ENCODE peak calls at places on chromosomes 12 and 14, in seven cellular contexts. One of them, this sample, is unnamed. For H3K9me3 and H3K4me1, the result is how much of the 10 kb centered on the place peaks cover.

GRCh38 chr14:75229923-75230792 is 48.5 kb upstream of the FOS start:
- DNase-seq in tibial nerve: no peak
- DNase-seq in effector memory CD4-positive, alpha-beta T cell: peak
- DNase-seq in upper lobe of right lung: peak
- DNase-seq in iPS DF 6.9: no peak
- DNase-seq in psoas muscle: peak
- DNase-seq in transverse colon: peak
- DNase-seq in this sample: peak

GRCh38 chr14:99497341-99497740 is 16.1 kb downstream of the CCNK start:
- DNase-seq in iPS DF 6.9: no peak
- DNase-seq in transverse colon: no peak
- DNase-seq in tibial nerve: no peak
- DNase-seq in effector memory CD4-positive, alpha-beta T cell: no peak
- DNase-seq in upper lobe of right lung: no peak
- DNase-seq in psoas muscle: no peak
- DNase-seq in this sample: no peak

GRCh38 chr12:123384318-123384993 is 524 bp downstream of the KMT5A start:
- DNase-seq in iPS DF 6.9: no peak
- DNase-seq in upper lobe of right lung: no peak
- DNase-seq in psoas muscle: peak
- DNase-seq in effector memory CD4-positive, alpha-beta T cell: no peak
- DNase-seq in transverse colon: no peak
- DNase-seq in tibial nerve: no peak
- DNase-seq in this sample: no peak

GRCh38 chr14:61179776-61180398 is 101.3 kb downstream of the TMEM30B start:
- DNase-seq in psoas muscle: no peak
- DNase-seq in effector memory CD4-positive, alpha-beta T cell: no peak
- DNase-seq in upper lobe of right lung: no peak
- DNase-seq in iPS DF 6.9: no peak
- DNase-seq in transverse colon: no peak
- DNase-seq in tibial nerve: no peak
- DNase-seq in this sample: no peak

GRCh38 chr14:92503756-92504491 is 9.7 kb upstream of the RIN3 start:
- DNase-seq in transverse colon: no peak
- DNase-seq in upper lobe of right lung: no peak
- DNase-seq in effector memory CD4-positive, alpha-beta T cell: no peak
- DNase-seq in iPS DF 6.9: no peak
- DNase-seq in psoas muscle: peak
- DNase-seq in tibial nerve: no peak
- DNase-seq in this sample: no peak

GRCh38 chr12:10182662-10183061 is 3.8 kb downstream of the TMEM52B start:
- DNase-seq in tibial nerve: no peak
- DNase-seq in upper lobe of right lung: no peak
- DNase-seq in psoas muscle: no peak
- DNase-seq in transverse colon: no peak
- DNase-seq in iPS DF 6.9: no peak
- DNase-seq in effector memory CD4-positive, alpha-beta T cell: no peak
- DNase-seq in this sample: no peak

GRCh38 chr12:74171478-74171909 is 366.1 kb upstream of the ATXN7L3B start:
- DNase-seq in upper lobe of right lung: no peak
- DNase-seq in iPS DF 6.9: no peak
- DNase-seq in psoas muscle: no peak
- DNase-seq in tibial nerve: no peak
- DNase-seq in transverse colon: no peak
- DNase-seq in effector memory CD4-positive, alpha-beta T cell: no peak
- DNase-seq in this sample: no peak

GRCh38 chr14:50109342-50109741 is 7.0 kb downstream of the VCPKMT start:
- DNase-seq in iPS DF 6.9: no peak
- DNase-seq in tibial nerve: no peak
- DNase-seq in transverse colon: no peak
- DNase-seq in effector memory CD4-positive, alpha-beta T cell: no peak
- DNase-seq in psoas muscle: no peak
- DNase-seq in upper lobe of right lung: no peak
- DNase-seq in this sample: no peak

GRCh38 chr12:41213648-41214047 is 25.5 kb downstream of the PDZRN4 start:
- DNase-seq in transverse colon: no peak
- DNase-seq in tibial nerve: no peak
- DNase-seq in effector memory CD4-positive, alpha-beta T cell: no peak
- DNase-seq in iPS DF 6.9: no peak
- DNase-seq in upper lobe of right lung: no peak
- DNase-seq in psoas muscle: no peak
- DNase-seq in this sample: no peak

GRCh38 chr12:27276275-27276674 is 32.2 kb downstream of the STK38L start:
- DNase-seq in iPS DF 6.9: peak
- DNase-seq in tibial nerve: no peak
- DNase-seq in effector memory CD4-positive, alpha-beta T cell: no peak
- DNase-seq in psoas muscle: no peak
- DNase-seq in upper lobe of right lung: no peak
- DNase-seq in transverse colon: no peak
- DNase-seq in this sample: no peak
- H3K27ac ChIP-seq in iPS DF 6.9: no peak
- H3K27ac ChIP-seq in tibial nerve: no peak
- H3K27ac ChIP-seq in effector memory CD4-positive, alpha-beta T cell: no peak
- H3K27ac ChIP-seq in psoas muscle: no peak
- H3K27ac ChIP-seq in upper lobe of right lung: no peak
- H3K27ac ChIP-seq in transverse colon: no peak
- H3K27ac ChIP-seq in this sample: no peak

GRCh38 chr14:37946819-37947218 is 260.9 kb upstream of the SSTR1 start:
- DNase-seq in transverse colon: no peak
- DNase-seq in psoas muscle: no peak
- DNase-seq in tibial nerve: no peak
- DNase-seq in effector memory CD4-positive, alpha-beta T cell: no peak
- DNase-seq in upper lobe of right lung: no peak
- DNase-seq in iPS DF 6.9: no peak
- DNase-seq in this sample: no peak
- H3K9me3 ChIP-seq in transverse colon: under half
- H3K9me3 ChIP-seq in psoas muscle: under half
- H3K9me3 ChIP-seq in tibial nerve: under half
- H3K9me3 ChIP-seq in effector memory CD4-positive, alpha-beta T cell: under half
- H3K9me3 ChIP-seq in upper lobe of right lung: under half
- H3K9me3 ChIP-seq in iPS DF 6.9: under half
- H3K9me3 ChIP-seq in this sample: under half

GRCh38 chr12:109534456-109534855 is 38.8 kb downstream of the MMAB start:
- DNase-seq in iPS DF 6.9: no peak
- DNase-seq in transverse colon: no peak
- DNase-seq in upper lobe of right lung: no peak
- DNase-seq in psoas muscle: no peak
- DNase-seq in effector memory CD4-positive, alpha-beta T cell: no peak
- DNase-seq in tibial nerve: no peak
- DNase-seq in this sample: no peak
- H3K4me1 ChIP-seq in iPS DF 6.9: under half
- H3K4me1 ChIP-seq in transverse colon: under half
- H3K4me1 ChIP-seq in upper lobe of right lung: under half
- H3K4me1 ChIP-seq in psoas muscle: under half
- H3K4me1 ChIP-seq in effector memory CD4-positive, alpha-beta T cell: under half
- H3K4me1 ChIP-seq in tibial nerve: under half
- H3K4me1 ChIP-seq in this sample: under half

DNA sequence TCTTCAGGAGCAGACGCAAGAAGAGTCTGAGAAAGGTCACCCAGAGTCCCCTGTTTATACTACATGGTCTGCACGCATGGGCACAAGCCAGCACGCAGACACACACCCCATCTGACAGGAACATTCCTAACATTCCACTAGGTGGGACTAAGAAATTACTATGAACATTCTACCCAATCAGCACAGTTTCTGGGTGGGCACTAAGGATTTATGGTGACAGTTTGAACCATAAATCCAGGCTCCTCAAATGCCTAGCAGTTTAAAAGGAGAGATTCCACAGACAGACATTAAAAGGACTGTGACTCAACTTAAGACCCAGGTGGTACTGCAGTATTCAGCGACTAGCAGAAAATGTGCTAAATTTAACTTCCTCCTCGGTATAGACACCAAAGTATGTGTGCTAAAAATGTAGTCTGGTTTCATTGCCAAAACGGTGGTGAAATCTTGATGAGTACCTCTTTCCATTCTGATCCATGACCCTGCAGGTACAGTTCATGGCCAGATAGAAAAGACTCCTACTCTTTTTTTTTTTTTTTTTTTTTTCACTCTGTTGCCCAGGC is 16.2 kb downstream of the ABHD4 start:
- DNase-seq in effector memory CD4-positive, alpha-beta T cell: no peak
- DNase-seq in tibial nerve: no peak
- DNase-seq in psoas muscle: no peak
- DNase-seq in transverse colon: no peak
- DNase-seq in iPS DF 6.9: no peak
- DNase-seq in upper lobe of right lung: no peak
- DNase-seq in this sample: no peak
- H3K27ac ChIP-seq in effector memory CD4-positive, alpha-beta T cell: no peak
- H3K27ac ChIP-seq in tibial nerve: no peak
- H3K27ac ChIP-seq in psoas muscle: peak
- H3K27ac ChIP-seq in transverse colon: no peak
- H3K27ac ChIP-seq in iPS DF 6.9: no peak
- H3K27ac ChIP-seq in upper lobe of right lung: peak
- H3K27ac ChIP-seq in this sample: peak

DNA sequence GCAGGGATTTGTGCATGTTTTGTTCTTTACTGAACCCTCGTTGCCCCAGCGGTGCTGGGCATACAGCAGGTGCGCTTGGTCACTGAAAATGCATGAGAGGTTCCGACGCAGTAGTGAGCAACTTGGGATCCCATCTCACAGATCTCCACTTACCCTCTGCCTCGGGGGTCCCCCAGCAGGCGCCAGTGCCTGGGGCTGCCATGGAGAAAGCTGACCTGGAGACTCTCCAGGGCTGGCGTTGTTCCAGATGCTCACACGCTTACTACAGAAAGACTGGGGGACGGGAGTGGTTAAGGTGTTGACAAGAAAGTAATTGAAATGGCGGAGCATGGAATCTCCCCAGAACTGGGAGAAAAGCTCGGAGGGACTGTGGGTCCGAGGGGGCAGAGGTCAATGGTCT is 14.2 kb downstream of the GLT1D1 start:
- DNase-seq in psoas muscle: no peak
- DNase-seq in transverse colon: no peak
- DNase-seq in tibial nerve: no peak
- DNase-seq in iPS DF 6.9: no peak
- DNase-seq in upper lobe of right lung: peak
- DNase-seq in effector memory CD4-positive, alpha-beta T cell: no peak
- DNase-seq in this sample: no peak
- H3K9me3 ChIP-seq in psoas muscle: under half
- H3K9me3 ChIP-seq in transverse colon: under half
- H3K9me3 ChIP-seq in tibial nerve: under half
- H3K9me3 ChIP-seq in iPS DF 6.9: under half
- H3K9me3 ChIP-seq in upper lobe of right lung: under half
- H3K9me3 ChIP-seq in effector memory CD4-positive, alpha-beta T cell: under half
- H3K9me3 ChIP-seq in this sample: under half

GRCh38 chr12:52157566-52158150 is 34.2 kb downstream of the KRT80 start:
- DNase-seq in transverse colon: no peak
- DNase-seq in tibial nerve: no peak
- DNase-seq in iPS DF 6.9: no peak
- DNase-seq in psoas muscle: no peak
- DNase-seq in upper lobe of right lung: no peak
- DNase-seq in effector memory CD4-positive, alpha-beta T cell: no peak
- DNase-seq in this sample: no peak

GRCh38 chr12:52156310-52156709 is 35.5 kb downstream of the KRT80 start:
- DNase-seq in psoas muscle: no peak
- DNase-seq in transverse colon: no peak
- DNase-seq in iPS DF 6.9: no peak
- DNase-seq in upper lobe of right lung: no peak
- DNase-seq in tibial nerve: no peak
- DNase-seq in effector memory CD4-positive, alpha-beta T cell: no peak
- DNase-seq in this sample: no peak

GRCh38 chr12:52156757-52157565 is 34.9 kb downstream of the KRT80 start:
- DNase-seq in effector memory CD4-positive, alpha-beta T cell: peak
- DNase-seq in psoas muscle: peak
- DNase-seq in transverse colon: peak
- DNase-seq in iPS DF 6.9: peak
- DNase-seq in upper lobe of right lung: peak
- DNase-seq in tibial nerve: peak
- DNase-seq in this sample: peak

GRCh38 chr12:52152905-52153317 is 38.9 kb downstream of the KRT80 start:
- DNase-seq in effector memory CD4-positive, alpha-beta T cell: no peak
- DNase-seq in psoas muscle: no peak
- DNase-seq in tibial nerve: no peak
- DNase-seq in transverse colon: no peak
- DNase-seq in upper lobe of right lung: no peak
- DNase-seq in iPS DF 6.9: no peak
- DNase-seq in this sample: no peak

GRCh38 chr12:52155048-52155868 is 36.6 kb downstream of the KRT80 start:
- DNase-seq in effector memory CD4-positive, alpha-beta T cell: peak
- DNase-seq in upper lobe of right lung: no peak
- DNase-seq in iPS DF 6.9: no peak
- DNase-seq in psoas muscle: no peak
- DNase-seq in tibial nerve: no peak
- DNase-seq in transverse colon: no peak
- DNase-seq in this sample: no peak
- H3K4me1 ChIP-seq in effector memory CD4-positive, alpha-beta T cell: under half
- H3K4me1 ChIP-seq in upper lobe of right lung: under half
- H3K4me1 ChIP-seq in iPS DF 6.9: under half
- H3K4me1 ChIP-seq in psoas muscle: under half
- H3K4me1 ChIP-seq in tibial nerve: under half
- H3K4me1 ChIP-seq in transverse colon: under half
- H3K4me1 ChIP-seq in this sample: under half

GRCh38 chr12:57072661-57073060 is 5.9 kb downstream of the NEMP1 start:
- DNase-seq in transverse colon: no peak
- DNase-seq in psoas muscle: no peak
- DNase-seq in effector memory CD4-positive, alpha-beta T cell: no peak
- DNase-seq in iPS DF 6.9: no peak
- DNase-seq in upper lobe of right lung: no peak
- DNase-seq in tibial nerve: no peak
- DNase-seq in this sample: no peak

GRCh38 chr12:57063991-57064725 is 14.2 kb upstream of the MYO1A start:
- DNase-seq in transverse colon: no peak
- DNase-seq in psoas muscle: no peak
- DNase-seq in effector memory CD4-positive, alpha-beta T cell: peak
- DNase-seq in tibial nerve: no peak
- DNase-seq in iPS DF 6.9: no peak
- DNase-seq in upper lobe of right lung: no peak
- DNase-seq in this sample: no peak

GRCh38 chr12:57066245-57066644 is 12.3 kb downstream of the NEMP1 start:
- DNase-seq in psoas muscle: no peak
- DNase-seq in upper lobe of right lung: no peak
- DNase-seq in tibial nerve: no peak
- DNase-seq in iPS DF 6.9: no peak
- DNase-seq in effector memory CD4-positive, alpha-beta T cell: no peak
- DNase-seq in transverse colon: no peak
- DNase-seq in this sample: no peak

DNA sequence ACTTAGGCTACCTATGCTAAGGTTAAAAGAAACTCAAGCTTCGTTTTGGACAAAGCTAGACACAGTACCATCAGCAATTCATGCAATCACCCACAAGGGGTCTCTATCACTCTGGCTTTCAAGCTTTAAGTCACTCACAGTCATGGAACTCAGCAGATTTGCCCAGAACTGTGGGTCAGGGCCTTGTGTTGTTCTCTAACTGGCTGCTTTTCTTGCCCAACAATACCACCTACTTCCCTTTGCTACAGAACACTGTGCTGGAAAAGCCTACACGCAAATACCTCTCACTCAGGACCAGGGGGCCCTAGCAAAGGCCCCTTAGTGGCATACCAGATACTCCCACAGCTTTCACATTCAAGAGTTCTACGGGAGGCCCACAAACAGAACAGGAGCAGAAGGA is 9.1 kb downstream of the NEMP1 start:
- DNase-seq in transverse colon: peak
- DNase-seq in upper lobe of right lung: no peak
- DNase-seq in effector memory CD4-positive, alpha-beta T cell: no peak
- DNase-seq in tibial nerve: peak
- DNase-seq in psoas muscle: no peak
- DNase-seq in iPS DF 6.9: no peak
- DNase-seq in this sample: no peak
- H3K27ac ChIP-seq in transverse colon: peak
- H3K27ac ChIP-seq in upper lobe of right lung: peak
- H3K27ac ChIP-seq in effector memory CD4-positive, alpha-beta T cell: no peak
- H3K27ac ChIP-seq in tibial nerve: peak
- H3K27ac ChIP-seq in psoas muscle: no peak
- H3K27ac ChIP-seq in iPS DF 6.9: no peak
- H3K27ac ChIP-seq in this sample: peak

This sample was measured in lower lobe of right lung.